ENCODE peak calls at places on chromosomes 12 and 14, in seven cellular contexts. N is PC-9; B is Peyer's patch; L is CD8-positive, alpha-beta T cell; A is Panc1; T is cardiac muscle cell; X is neuronal stem cell. H is an unnamed sample.

GRCh38 chr12:88600272-88600671 is 20.0 kb upstream of the KITLG start:
- DNase-seq in N (no peak), B (no peak), L (no peak), A (no peak), T (no peak), X (no peak), H (peak)

GRCh38 chr14:75049731-75050201 is 1.5 kb downstream of the MLH3 start:
- DNase-seq in N (no peak), B (no peak), L (no peak), A (no peak), T (no peak), X (no peak), H (no peak)

GRCh38 chr12:34605955-34606748 is 583.9 kb downstream of the ALG10 start:
- DNase-seq in N (no peak), B (no peak), L (no peak), A (no peak), T (no peak), X (no peak), H (no peak)

GRCh38 chr14:89276424-89276975 is 140.5 kb downstream of the FOXN3 start:
- DNase-seq in N (no peak), B (peak), L (peak), A (no peak), T (no peak), X (no peak), H (no peak)

GRCh38 chr12:43676183-43676813 is 82.3 kb downstream of the PUS7L start:
- DNase-seq in N (no peak), B (no peak), L (no peak), A (peak), T (no peak), X (no peak), H (no peak)

GRCh38 chr12:95073698-95074520 is 491 bp upstream of the NR2C1 start:
- DNase-seq in N (no peak), B (no peak), L (no peak), A (no peak), T (no peak), X (no peak), H (no peak)

GRCh38 chr12:75438052-75438754 is 42.4 kb upstream of the GLIPR1 start:
- DNase-seq in N (no peak), B (no peak), L (no peak), A (no peak), T (no peak), X (no peak), H (no peak)

GRCh38 chr12:132710062-132710421 is 600 bp upstream of the PGAM5 start:
- DNase-seq in N (no peak), B (no peak), L (no peak), A (no peak), T (no peak), X (no peak), H (no peak)

GRCh38 chr14:53663709-53664108 is 292.9 kb downstream of the BMP4 start:
- DNase-seq in N (no peak), B (no peak), L (no peak), A (no peak), T (peak), X (peak), H (no peak)

GRCh38 chr12:54657048-54657696 is 9.0 kb upstream of the DCD start:
- DNase-seq in N (no peak), B (no peak), L (no peak), A (no peak), T (no peak), X (no peak), H (no peak)

GRCh38 chr12:112828534-112828933 is 37.0 kb downstream of the RPH3A start:
- DNase-seq in N (no peak), B (no peak), L (no peak), A (no peak), T (no peak), X (no peak), H (no peak)

GRCh38 chr14:75851574-75851866 is 130.3 kb downstream of the TGFB3 start:
- DNase-seq in N (no peak), B (no peak), L (no peak), A (no peak), T (no peak), X (no peak), H (no peak)

GRCh38 chr14:90005441-90005840 is 49.7 kb downstream of the TDP1 start:
- DNase-seq in N (no peak), B (no peak), L (no peak), A (no peak), T (no peak), X (no peak), H (no peak)

GRCh38 chr12:75913502-75914110 is 118.0 kb downstream of the PHLDA1 start:
- DNase-seq in N (no peak), B (no peak), L (no peak), A (no peak), T (peak), X (no peak), H (no peak)

GRCh38 chr12:53324113-53324778 is 2.8 kb upstream of the AAAS start:
- DNase-seq in N (no peak), B (peak), L (peak), A (no peak), T (peak), X (no peak), H (no peak)

GRCh38 chr12:59164991-59165718 is 244.9 kb upstream of the LRIG3 start:
- DNase-seq in N (peak), B (no peak), L (no peak), A (peak), T (peak), X (peak), H (peak)

GRCh38 chr12:6352198-6353173 is 10.6 kb upstream of the TNFRSF1A start:
- DNase-seq in N (no peak), B (no peak), L (no peak), A (no peak), T (no peak), X (no peak), H (no peak)
- H3K4me3 ChIP-seq in N (no peak), B (no peak), L (no peak), A (no peak), T (no peak), X (no peak), H (no peak)

DNA sequence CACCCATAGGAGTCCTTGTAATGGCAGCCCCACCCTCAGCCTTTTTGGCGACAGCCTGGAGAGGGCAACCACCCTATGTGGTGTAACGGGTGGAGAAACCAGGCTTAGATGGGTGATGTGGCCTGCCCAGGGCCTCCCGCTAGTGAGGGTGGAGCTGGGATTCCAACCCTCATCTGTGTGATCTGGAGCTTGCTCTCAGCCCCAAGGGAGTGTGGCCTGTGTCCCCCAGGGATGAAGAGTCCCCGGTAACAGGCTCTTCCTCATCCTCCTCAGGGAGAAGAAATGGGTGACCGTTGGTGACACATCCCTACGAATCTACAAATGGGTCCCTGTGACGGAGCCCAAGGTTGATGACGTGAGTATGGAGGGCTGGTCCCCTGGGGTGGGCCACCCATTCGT is 8.7 kb downstream of the BCL7A start:
- DNase-seq in N (no peak), B (no peak), L (no peak), A (no peak), T (no peak), X (no peak), H (no peak)
- H3K27ac ChIP-seq in N (no peak), B (no peak), L (no peak), A (no peak), T (no peak), X (no peak), H (no peak)

DNA sequence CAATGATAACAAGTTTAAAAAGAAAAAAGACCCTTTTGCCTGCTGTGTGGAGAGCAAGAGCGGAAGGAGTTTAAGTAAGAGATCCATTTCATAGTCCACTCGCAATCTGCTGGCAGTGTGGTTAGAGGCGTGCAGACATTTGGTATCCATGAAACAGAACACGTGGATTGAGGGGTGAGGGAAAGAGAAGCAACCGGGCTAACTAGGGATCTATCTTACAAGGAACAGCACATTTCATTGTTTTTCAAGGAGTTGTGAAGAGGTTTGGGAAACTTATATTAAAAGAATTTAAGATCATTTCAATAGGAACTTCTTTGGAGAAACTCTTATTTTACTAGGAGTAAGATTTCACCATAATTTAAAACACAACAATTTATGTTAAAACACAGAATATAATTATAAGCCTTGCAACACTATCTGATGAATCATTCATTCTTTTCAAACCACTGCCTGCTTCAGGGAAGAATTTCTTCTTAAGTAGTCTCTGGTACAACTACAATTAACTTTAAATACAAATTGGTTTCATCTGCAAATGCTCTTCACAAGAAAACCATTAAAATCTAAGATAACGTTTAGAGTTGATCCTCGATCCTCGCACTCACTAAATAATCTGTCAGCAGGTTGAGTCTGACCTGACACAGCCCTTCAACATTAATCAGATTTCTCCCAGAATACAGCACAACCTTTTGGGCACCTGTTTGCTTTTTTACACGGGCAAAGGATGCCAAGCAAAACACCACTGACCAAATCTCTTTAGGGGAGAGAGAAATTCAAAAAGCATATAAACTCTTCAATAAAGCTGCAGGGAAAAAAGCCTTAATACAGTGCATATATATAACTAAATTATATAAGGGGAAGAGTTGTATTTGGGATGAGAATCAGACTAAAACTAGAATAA is 27.4 kb downstream of the PPTC7 start:
- DNase-seq in N (no peak), B (no peak), L (no peak), A (no peak), T (no peak), X (no peak), H (no peak)
- H3K4me3 ChIP-seq in N (no peak), B (no peak), L (no peak), A (no peak), T (no peak), X (no peak), H (peak)

GRCh38 chr12:51907864-51908425 is 641 bp downstream of the ACVRL1 start:
- DNase-seq in N (no peak), B (no peak), L (no peak), A (no peak), T (no peak), X (no peak), H (no peak)

GRCh38 chr12:51904951-51905471 is 2.3 kb upstream of the ACVRL1 start:
- DNase-seq in N (no peak), B (no peak), L (no peak), A (no peak), T (no peak), X (no peak), H (no peak)

GRCh38 chr12:51906452-51907082 is 737 bp upstream of the ACVRL1 start:
- DNase-seq in N (no peak), B (no peak), L (no peak), A (no peak), T (no peak), X (no peak), H (no peak)

GRCh38 chr12:51907083-51907863 is at the start of gene ACVRL1:
- DNase-seq in N (no peak), B (no peak), L (no peak), A (no peak), T (no peak), X (no peak), H (no peak)

GRCh38 chr12:51905507-51906438 is 1.5 kb upstream of the ACVRL1 start:
- DNase-seq in N (no peak), B (peak), L (no peak), A (no peak), T (no peak), X (no peak), H (no peak)
- H3K27ac ChIP-seq in N (no peak), B (peak), L (no peak), A (no peak), T (no peak), X (no peak), H (no peak)

GRCh38 chr12:97275261-97276197 is 187.1 kb upstream of the RMST start:
- DNase-seq in N (no peak), B (no peak), L (no peak), A (no peak), T (no peak), X (peak), H (no peak)
- H3K4me3 ChIP-seq in N (no peak), B (no peak), L (no peak), A (no peak), T (no peak), X (peak), H (no peak)

GRCh38 chr14:24389266-24389855 is 9.4 kb upstream of the NYNRIN start:
- DNase-seq in N (no peak), B (no peak), L (no peak), A (no peak), T (no peak), X (no peak), H (no peak)

GRCh38 chr14:24392327-24393098 is 6.3 kb upstream of the NYNRIN start:
- DNase-seq in N (peak), B (no peak), L (no peak), A (no peak), T (no peak), X (no peak), H (no peak)

GRCh38 chr14:24394275-24394674 is 4.5 kb upstream of the NYNRIN start:
- DNase-seq in N (no peak), B (no peak), L (no peak), A (no peak), T (no peak), X (no peak), H (no peak)

GRCh38 chr14:24388474-24389179 is 10.2 kb upstream of the NYNRIN start:
- DNase-seq in N (no peak), B (no peak), L (no peak), A (no peak), T (no peak), X (no peak), H (no peak)

GRCh38 chr14:24390696-24391468 is 7.9 kb upstream of the NYNRIN start:
- DNase-seq in N (no peak), B (no peak), L (no peak), A (no peak), T (no peak), X (no peak), H (no peak)
- H3K27ac ChIP-seq in N (peak), B (no peak), L (no peak), A (no peak), T (no peak), X (no peak), H (no peak)